ENCODE peak calls at places on chromosomes 3 and 15, in four cellular contexts. H is heart right ventricle, A is brain microvascular endothelial cell, G is tibial nerve. U is an unnamed sample.

GRCh38 chr3:120092444-120092843 is 1.8 kb downstream of the GSK3B start:
- DNase-seq in H (no peak), A (no peak), G (no peak), U (no peak)

GRCh38 chr15:100775581-100776185 is 103.9 kb upstream of the ALDH1A3 start:
- DNase-seq in H (no peak), A (no peak), G (no peak), U (no peak)

GRCh38 chr3:13837751-13838150 is 42.1 kb downstream of the WNT7A start:
- DNase-seq in H (no peak), A (no peak), G (no peak), U (no peak)

GRCh38 chr3:12869025-12869695 is 27.8 kb upstream of the RPL32 start:
- DNase-seq in H (peak; percentile 36), A (no peak), G (peak; percentile 46), U (peak; percentile 46)

GRCh38 chr15:48017747-48018146 is 103.0 kb upstream of the SLC24A5 start:
- DNase-seq in H (no peak), A (no peak), G (no peak), U (no peak)

GRCh38 chr3:129614927-129615363 is 8.5 kb upstream of the PLXND1 start:
- DNase-seq in H (peak; percentile 82), A (no peak), G (no peak), U (no peak)

GRCh38 chr3:9386501-9387321 is 10.7 kb upstream of the SETD5 start:
- DNase-seq in H (no peak), A (no peak), G (no peak), U (no peak)

GRCh38 chr15:61457050-61457733 is 228.1 kb upstream of the RORA start:
- DNase-seq in H (no peak), A (no peak), G (no peak), U (no peak)

GRCh38 chr3:195096484-195097330 is 174.3 kb downstream of the XXYLT1 start:
- DNase-seq in H (no peak), A (no peak), G (no peak), U (no peak)

GRCh38 chr15:59519329-59519728 is 81.3 kb downstream of the FAM81A start:
- DNase-seq in H (no peak), A (no peak), G (no peak), U (no peak)

GRCh38 chr3:136142592-136142991 is 53.5 kb downstream of the MSL2 start:
- DNase-seq in H (no peak), A (peak; percentile 55), G (no peak), U (no peak)

GRCh38 chr3:194832346-194833104 is 146.8 kb downstream of the FAM43A start:
- DNase-seq in H (no peak), A (no peak), G (no peak), U (no peak)

GRCh38 chr15:79943820-79944219 is 27.2 kb downstream of the BCL2A1 start:
- DNase-seq in H (no peak), A (no peak), G (no peak), U (no peak)

GRCh38 chr15:52960283-52960682 is 170.1 kb upstream of the ONECUT1 start:
- DNase-seq in H (no peak), A (no peak), G (no peak), U (no peak)

GRCh38 chr15:72227720-72228119 is 3.3 kb downstream of the PKM start:
- DNase-seq in H (no peak), A (no peak), G (no peak), U (no peak)

GRCh38 chr3:111319598-111319997 is 222.4 kb upstream of the CD96 start:
- DNase-seq in H (no peak), A (no peak), G (no peak), U (no peak)
- H3K27ac ChIP-seq in H (no peak overlapping the region), A (no peak overlapping the region), G (no peak overlapping the region), U (no peak overlapping the region)

GRCh38 chr15:78058401-78058935 is 19.0 kb downstream of the TBC1D2B start:
- DNase-seq in H (no peak), A (no peak), G (no peak), U (no peak)

GRCh38 chr15:78059110-78059839 is 18.2 kb downstream of the TBC1D2B start:
- DNase-seq in H (no peak), A (no peak), G (no peak), U (no peak)

GRCh38 chr15:78055923-78056713 is 21.4 kb downstream of the TBC1D2B start:
- DNase-seq in H (no peak), A (no peak), G (no peak), U (no peak)

GRCh38 chr15:78056714-78057269 is 20.7 kb downstream of the TBC1D2B start:
- DNase-seq in H (peak; percentile 46), A (no peak), G (no peak), U (no peak)

DNA sequence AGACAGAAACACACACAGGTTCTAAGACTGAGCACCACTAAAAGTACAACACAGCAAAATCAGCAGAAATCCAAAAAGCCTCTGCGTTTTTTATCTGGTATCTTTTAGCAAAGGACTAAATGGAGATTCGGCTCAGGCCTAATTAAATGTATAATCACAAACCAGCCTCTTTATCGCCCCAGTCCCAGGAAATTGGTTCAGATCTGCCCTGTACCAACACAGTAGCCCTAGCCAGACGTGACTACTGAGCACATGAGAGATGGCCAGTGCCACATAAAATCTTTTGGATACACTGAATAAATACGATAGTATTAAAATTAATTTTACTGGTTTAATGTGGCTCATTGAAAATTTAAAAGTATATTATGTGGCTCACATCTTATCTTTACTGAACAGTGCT is 19.7 kb downstream of the TBC1D2B start:
- DNase-seq in H (no peak), A (no peak), G (no peak), U (no peak)
- H3K27ac ChIP-seq in H (peak overlapping the region; percentile 56), A (peak overlapping the region; percentile 83), G (no peak overlapping the region), U (no peak overlapping the region)

DNA sequence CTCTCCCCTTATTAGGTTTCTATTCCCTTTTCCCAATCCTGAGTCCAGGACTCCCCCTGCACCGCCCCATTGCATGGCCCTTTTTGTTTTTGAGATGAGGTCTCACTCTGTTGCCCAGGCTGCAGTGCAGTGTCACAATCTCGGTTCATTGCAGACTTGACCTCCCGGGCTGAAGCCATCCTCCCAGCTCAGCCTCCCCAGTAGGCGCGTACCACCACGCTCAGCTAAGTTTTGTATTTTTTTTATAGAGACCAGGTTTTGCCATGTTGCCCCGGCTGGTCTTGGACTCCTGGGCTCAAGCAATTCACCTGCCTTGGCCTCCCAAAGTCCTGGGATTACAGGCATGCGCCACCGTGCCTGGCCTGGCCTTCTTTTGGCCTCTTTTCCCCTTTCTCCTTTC is 29.3 kb downstream of the PDIA5 start:
- DNase-seq in H (no peak), A (no peak), G (no peak), U (no peak)
- H3K27ac ChIP-seq in H (peak overlapping the region; percentile 68), A (no peak overlapping the region), G (no peak overlapping the region), U (no peak overlapping the region)

GRCh38 chr3:32423534-32423933 is 31.9 kb downstream of the CMTM7 start:
- DNase-seq in H (no peak), A (no peak), G (no peak), U (no peak)
- H3K27ac ChIP-seq in H (no peak overlapping the region), A (no peak overlapping the region), G (no peak overlapping the region), U (no peak overlapping the region)

GRCh38 chr15:83930392-83930791 is 276.5 kb downstream of the ADAMTSL3 start:
- DNase-seq in H (no peak), A (no peak), G (no peak), U (no peak)
- H3K27ac ChIP-seq in H (no peak overlapping the region), A (no peak overlapping the region), G (no peak overlapping the region), U (no peak overlapping the region)